ENCODE peak calls at places on chromosomes 1 and 21, in seven cellular contexts. O, A, K, V, R, E and Q are unnamed samples.

GRCh38 chr1:201358596-201358995 is 18.9 kb downstream of the TNNT2 start:
- DNase-seq in V (no peak), R (peak), K (peak), O (no peak), A (no peak), E (no peak), Q (no peak)

GRCh38 chr1:200150721-200151120 is 123.2 kb downstream of the NR5A2 start:
- DNase-seq in R (no peak), E (no peak), A (peak), V (peak), O (no peak), K (no peak), Q (no peak)

GRCh38 chr1:203324103-203325003 is 19.0 kb downstream of the BTG2 start:
- DNase-seq in O (no peak), R (no peak), A (no peak), V (no peak), E (no peak), K (no peak), Q (peak)

GRCh38 chr1:54834007-54834541 is 33.0 kb upstream of the TTC22 start:
- DNase-seq in V (no peak), R (no peak), A (no peak), E (no peak), K (no peak), O (no peak), Q (no peak)

GRCh38 chr1:241531195-241532172 is 694 bp upstream of the KMO start:
- DNase-seq in O (no peak), V (peak), K (no peak), A (peak), E (no peak), R (peak), Q (no peak)

GRCh38 chr21:38857152-38857825 is 51.6 kb downstream of the ETS2 start:
- DNase-seq in K (peak), R (peak), O (no peak), A (no peak), E (no peak), V (no peak), Q (no peak)

GRCh38 chr1:101356013-101356412 is 119.2 kb downstream of the S1PR1 start:
- DNase-seq in K (no peak), E (no peak), V (no peak), O (no peak), R (no peak), A (no peak), Q (no peak)

GRCh38 chr1:210624722-210625121 is 296.0 kb downstream of the HHAT start:
- DNase-seq in V (no peak), O (no peak), K (peak), R (no peak), E (no peak), A (no peak), Q (no peak)

GRCh38 chr1:114080511-114081144 is 73.0 kb downstream of the SYT6 start:
- DNase-seq in K (no peak), V (no peak), E (no peak), A (no peak), O (no peak), R (no peak), Q (no peak)

GRCh38 chr1:248622491-248623106 is 12.3 kb downstream of the OR2T11 start:
- DNase-seq in E (no peak), V (peak), R (peak), A (peak), O (no peak), K (no peak), Q (no peak)

GRCh38 chr1:175114996-175115395 is 47.4 kb downstream of the TNN start:
- DNase-seq in K (no peak), V (no peak), R (no peak), A (no peak), O (no peak), E (no peak), Q (no peak)

GRCh38 chr1:46605242-46605641 is 1.2 kb upstream of the MKNK1 start:
- DNase-seq in R (no peak), V (no peak), A (no peak), E (no peak), O (no peak), K (no peak), Q (no peak)

GRCh38 chr21:46324390-46325072 is 575 bp downstream of the PCNT start:
- DNase-seq in K (peak), R (peak), E (peak), O (peak), V (no peak), A (peak), Q (peak)

GRCh38 chr1:180252638-180253536 is 22.8 kb downstream of the LHX4 start:
- DNase-seq in K (peak), O (peak), V (peak), E (peak), A (peak), R (peak), Q (peak)

GRCh38 chr1:201312298-201312697 is 29.0 kb downstream of the PKP1 start:
- DNase-seq in O (no peak), A (no peak), V (no peak), K (no peak), R (no peak), E (no peak), Q (no peak)

GRCh38 chr1:223748773-223749733 is 36.7 kb downstream of the CAPN2 start:
- DNase-seq in V (no peak), R (peak), A (peak), E (peak), O (peak), K (peak), Q (peak)

GRCh38 chr1:108045370-108045950 is 80.5 kb upstream of the VAV3 start:
- DNase-seq in A (no peak), E (no peak), K (no peak), O (no peak), V (no peak), R (peak), Q (no peak)

GRCh38 chr1:20732071-20732587 is 374 bp downstream of the SH2D5 start:
- DNase-seq in K (peak), A (peak), V (peak), E (peak), O (peak), R (peak), Q (peak)

GRCh38 chr1:234546890-234547788 is 62.8 kb downstream of the IRF2BP2 start:
- DNase-seq in V (no peak), O (no peak), R (no peak), K (no peak), A (peak), E (no peak), Q (no peak)

GRCh38 chr1:207040181-207040533 is 7.6 kb upstream of the C1orf116 start:
- DNase-seq in R (no peak), O (no peak), K (no peak), V (no peak), E (no peak), A (peak), Q (no peak)

GRCh38 chr1:200774735-200775449 is 36.2 kb downstream of the CAMSAP2 start:
- DNase-seq in V (no peak), E (no peak), R (no peak), A (peak), O (no peak), K (no peak), Q (no peak)

GRCh38 chr1:95793893-95794292 is 559.9 kb downstream of the RWDD3 start:
- DNase-seq in O (no peak), R (peak), E (no peak), K (no peak), V (no peak), A (peak), Q (peak)

GRCh38 chr1:33925586-33925985 is 61.7 kb downstream of the HMGB4 start:
- DNase-seq in O (no peak), E (no peak), A (no peak), R (no peak), K (no peak), V (no peak), Q (no peak)

GRCh38 chr1:21901473-21901847 is 35.6 kb downstream of the HSPG2 start:
- DNase-seq in O (no peak), A (no peak), E (peak), V (no peak), R (no peak), K (peak), Q (no peak)

GRCh38 chr1:28155628-28156027 is 20.9 kb downstream of the PTAFR start:
- DNase-seq in K (no peak), R (no peak), V (no peak), O (no peak), E (no peak), A (no peak), Q (no peak)

GRCh38 chr21:41873005-41873404 is 6.1 kb downstream of the PRDM15 start:
- DNase-seq in E (no peak), R (no peak), K (no peak), V (no peak), O (no peak), A (no peak), Q (no peak)
- TF ChIP-seq CTCF in E (no peak), R (no peak), K (no peak), V (no peak), O (no peak), A (no peak), Q (no peak)

GRCh38 chr1:239816090-239816812 is 275.4 kb upstream of the FMN2 start:
- DNase-seq in A (peak), E (peak), V (peak), O (no peak), K (no peak), R (no peak), Q (peak)
- TF ChIP-seq CTCF in A (no peak), E (no peak), V (no peak), O (no peak), K (no peak), R (no peak), Q (no peak)

GRCh38 chr1:111596499-111596898 is 23.1 kb upstream of the RAP1A start:
- DNase-seq in O (no peak), A (no peak), E (no peak), R (no peak), K (no peak), V (no peak), Q (no peak)
- TF ChIP-seq CTCF in O (no peak), A (no peak), E (no peak), R (no peak), K (no peak), V (no peak), Q (no peak)

DNA sequence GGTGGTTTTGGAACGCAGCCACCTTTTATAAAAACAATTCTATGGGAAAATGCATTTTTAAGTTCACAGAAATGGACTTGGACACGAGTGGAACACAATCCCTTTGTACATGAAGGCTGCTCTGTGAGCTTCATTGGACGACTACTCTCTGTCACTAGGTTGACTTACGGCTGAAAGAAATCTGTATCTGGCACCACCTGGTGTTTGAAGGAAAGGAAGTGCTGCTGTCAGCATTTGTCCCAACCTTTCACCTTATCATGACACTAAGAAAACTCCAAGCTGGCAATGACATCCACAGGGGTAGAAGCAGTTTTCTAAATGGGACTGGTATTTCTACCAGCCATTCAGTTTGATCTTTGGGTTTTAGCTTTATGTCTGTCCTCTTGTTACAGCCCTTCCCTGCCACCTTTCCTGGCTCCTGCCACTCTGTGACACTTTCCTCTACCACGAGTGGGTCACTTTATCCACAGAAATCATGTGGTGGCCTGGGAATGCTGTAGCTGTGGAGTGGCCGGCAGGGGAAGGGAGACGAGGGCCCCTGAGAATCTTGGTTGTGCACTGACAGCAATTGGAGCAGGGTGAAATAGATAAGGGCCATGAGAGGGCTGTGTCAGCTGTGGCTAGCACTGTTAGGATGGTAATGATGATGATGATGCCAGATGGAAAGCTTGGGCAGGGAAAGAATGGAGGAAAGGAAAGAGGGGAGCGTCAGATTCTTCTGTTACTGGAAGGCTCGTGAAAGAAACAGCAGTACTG is 85.2 kb downstream of the TBX19 start:
- DNase-seq in E (no peak), A (peak), R (peak), K (no peak), V (no peak), O (no peak), Q (no peak)
- TF ChIP-seq CTCF in E (no peak), A (peak), R (no peak), K (peak), V (peak), O (no peak), Q (no peak)

GRCh38 chr1:3066826-3067225 is 2.2 kb upstream of the PRDM16 start:
- DNase-seq in A (no peak), V (no peak), O (no peak), K (peak), R (no peak), E (no peak), Q (peak)

GRCh38 chr1:3065797-3066196 is 3.2 kb upstream of the PRDM16 start:
- DNase-seq in R (no peak), E (no peak), K (no peak), A (no peak), O (no peak), V (no peak), Q (no peak)

GRCh38 chr1:3065396-3065795 is 3.6 kb upstream of the PRDM16 start:
- DNase-seq in K (no peak), O (no peak), R (no peak), E (no peak), V (no peak), A (no peak), Q (no peak)

GRCh38 chr1:3067301-3067670 is 1.7 kb upstream of the PRDM16 start:
- DNase-seq in V (no peak), K (peak), A (no peak), R (no peak), E (no peak), O (no peak), Q (peak)

DNA sequence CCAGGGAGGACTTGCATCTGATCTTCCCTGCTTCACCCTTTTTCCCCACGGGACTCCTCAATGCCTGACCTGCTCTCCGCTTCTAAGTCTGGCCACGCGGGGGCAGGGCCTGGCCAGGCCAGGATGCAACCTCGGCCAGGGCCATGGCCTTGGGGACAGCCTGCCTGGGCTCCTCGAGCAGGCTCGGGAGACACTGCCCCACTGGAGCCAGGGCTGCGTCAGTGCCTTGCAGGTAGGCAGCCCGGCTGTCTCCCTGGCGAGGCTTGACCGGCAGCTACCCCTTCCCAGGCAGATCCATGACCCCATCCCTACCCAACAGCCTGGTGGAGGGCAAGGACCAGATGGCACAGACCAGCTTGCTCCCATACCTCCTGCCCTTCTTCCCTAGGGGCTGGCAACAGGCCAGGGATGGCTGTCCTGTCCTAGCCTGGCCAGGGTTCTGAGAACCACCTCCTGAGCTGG is 2.7 kb upstream of the PRDM16 start:
- DNase-seq in A (no peak), R (peak), E (peak), O (peak), V (no peak), K (peak), Q (no peak)
- TF ChIP-seq CTCF in A (no peak), R (peak), E (peak), O (peak), V (peak), K (peak), Q (no peak)

GRCh38 chr1:93685918-93686317 is 4.3 kb upstream of the BCAR3 start:
- DNase-seq in R (no peak), K (no peak), V (no peak), A (no peak), O (no peak), E (no peak), Q (no peak)

GRCh38 chr1:93689521-93690223 is 8.0 kb upstream of the BCAR3 start:
- DNase-seq in A (no peak), V (no peak), E (no peak), O (no peak), R (no peak), K (no peak), Q (no peak)

GRCh38 chr1:93683234-93683633 is 1.6 kb upstream of the BCAR3 start:
- DNase-seq in V (no peak), A (no peak), O (no peak), R (no peak), K (no peak), E (no peak), Q (no peak)

GRCh38 chr1:93690341-93690740 is 8.7 kb upstream of the BCAR3 start:
- DNase-seq in E (no peak), O (no peak), A (no peak), K (no peak), V (no peak), R (no peak), Q (no peak)

GRCh38 chr1:93686497-93687250 is 5.0 kb upstream of the BCAR3 start:
- DNase-seq in V (no peak), O (no peak), R (no peak), E (no peak), A (no peak), K (no peak), Q (no peak)
- TF ChIP-seq CTCF in V (no peak), O (no peak), R (no peak), E (no peak), A (no peak), K (no peak), Q (no peak)

DNA sequence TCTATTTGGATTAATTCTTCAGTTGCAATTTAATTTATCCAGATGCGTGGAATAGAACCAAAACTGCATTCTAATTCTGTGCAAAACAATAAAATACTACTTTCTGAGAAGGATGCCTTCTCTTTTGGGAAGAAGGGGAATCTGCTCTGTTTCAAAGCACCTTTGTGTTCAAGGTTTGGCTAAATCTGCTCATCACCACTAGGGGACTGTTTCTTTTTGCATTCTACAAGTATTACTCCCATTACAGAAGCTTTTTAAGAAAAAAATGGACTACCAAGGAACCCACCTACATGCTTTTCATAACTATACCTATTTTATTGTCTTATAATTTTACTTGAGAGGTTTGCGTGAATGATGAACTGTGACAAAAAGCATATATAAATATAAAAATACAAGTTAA is 18.2 kb downstream of the MRPS6 start:
- DNase-seq in E (no peak), A (no peak), R (no peak), V (no peak), K (no peak), O (no peak), Q (no peak)
- TF ChIP-seq CTCF in E (peak), A (peak), R (peak), V (peak), K (peak), O (peak), Q (peak)

DNA sequence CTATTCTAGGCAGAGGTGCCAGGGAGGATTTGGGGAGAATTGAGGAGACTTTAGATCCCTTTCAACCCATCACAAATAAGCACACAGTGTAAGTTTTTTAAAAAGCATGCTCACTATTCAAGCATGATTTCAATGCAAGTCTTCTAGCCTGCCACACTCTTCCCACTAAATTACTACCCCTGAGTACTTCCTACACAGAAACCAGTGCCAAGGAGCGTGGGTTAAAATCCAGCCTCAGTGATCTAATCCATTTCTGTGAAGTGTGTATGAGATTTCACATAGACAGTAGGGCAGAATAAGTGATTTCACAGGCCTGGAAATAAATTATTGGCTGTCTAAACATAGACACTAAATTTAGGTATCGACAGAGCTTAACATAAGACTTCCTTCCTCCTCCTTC is 142.9 kb upstream of the ATP1B1 start:
- DNase-seq in O (no peak), A (no peak), K (no peak), R (no peak), E (no peak), V (no peak), Q (no peak)
- TF ChIP-seq CTCF in O (no peak), A (no peak), K (no peak), R (no peak), E (no peak), V (no peak), Q (no peak)

GRCh38 chr1:230992100-230992774 is 13.3 kb downstream of the ARV1 start:
- DNase-seq in V (no peak), A (no peak), E (no peak), K (no peak), R (no peak), O (no peak), Q (no peak)
- TF ChIP-seq CTCF in V (no peak), A (no peak), E (no peak), K (no peak), R (no peak), O (no peak), Q (no peak)

GRCh38 chr1:65528104-65528503 is 107.6 kb downstream of the LEPR start:
- DNase-seq in V (no peak), R (no peak), O (no peak), E (no peak), K (no peak), A (no peak), Q (no peak)
- TF ChIP-seq CTCF in V (peak), R (peak), O (peak), E (no peak), K (peak), A (peak), Q (peak)